ENCODE peak calls at places on chromosome 3, in four cellular contexts. J, H, P and G are unnamed samples.

GRCh38 chr3:127038476-127038875 is 55.6 kb downstream of the PLXNA1 start:
- DNase-seq in H (peak), P (no peak), J (no peak), G (peak)

GRCh38 chr3:28667646-28668376 is 319.2 kb upstream of the AZI2 start:
- DNase-seq in P (peak), H (no peak), J (peak), G (no peak)

GRCh38 chr3:49867871-49868321 is 1.8 kb downstream of the CAMKV start:
- DNase-seq in J (peak), P (no peak), H (no peak), G (no peak)

GRCh38 chr3:171454026-171454425 is 6.2 kb downstream of the TNIK start:
- DNase-seq in P (no peak), H (no peak), J (no peak), G (no peak)

GRCh38 chr3:122969585-122970453 is 57.7 kb downstream of the SEMA5B start:
- DNase-seq in J (no peak), P (peak), H (no peak), G (no peak)

GRCh38 chr3:154139996-154140436 is 18.8 kb downstream of the ARHGEF26 start:
- DNase-seq in P (no peak), H (no peak), J (no peak), G (no peak)

GRCh38 chr3:106860182-106860581 is 517.1 kb upstream of the CCDC54 start:
- DNase-seq in H (no peak), J (no peak), P (no peak), G (no peak)

GRCh38 chr3:27756877-27757276 is 34.8 kb upstream of the EOMES start:
- DNase-seq in J (no peak), H (no peak), P (no peak), G (no peak)

GRCh38 chr3:109178701-109179100 is 42.2 kb downstream of the C3orf85 start:
- DNase-seq in H (no peak), J (no peak), P (no peak), G (no peak)

GRCh38 chr3:39541917-39542329 is 74.4 kb downstream of the MOBP start:
- DNase-seq in P (no peak), H (no peak), J (peak), G (no peak)

GRCh38 chr3:168220609-168221008 is 124.9 kb upstream of the GOLIM4 start:
- DNase-seq in H (no peak), P (no peak), J (no peak), G (no peak)

GRCh38 chr3:32406481-32407408 is 15.1 kb downstream of the CMTM7 start:
- DNase-seq in H (no peak), J (no peak), P (no peak), G (no peak)

GRCh38 chr3:23865595-23866396 is 51.0 kb downstream of the NKIRAS1 start:
- DNase-seq in H (no peak), J (peak), P (peak), G (no peak)

GRCh38 chr3:151227438-151228290 is 24.6 kb upstream of the GPR171 start:
- DNase-seq in P (peak), J (peak), H (no peak), G (no peak)

GRCh38 chr3:191105418-191105817 is 93.6 kb upstream of the OSTN start:
- DNase-seq in J (no peak), H (no peak), P (no peak), G (no peak)

GRCh38 chr3:179971280-179971679 is 65.5 kb downstream of the PEX5L start:
- DNase-seq in P (no peak), J (no peak), H (no peak), G (no peak)

GRCh38 chr3:123383101-123384053 is 65.5 kb downstream of the ADCY5 start:
- DNase-seq in J (peak), P (peak), H (no peak), G (no peak)

GRCh38 chr3:45593708-45594601 is 596 bp upstream of the LIMD1 start:
- DNase-seq in J (peak), H (peak), P (peak), G (no peak)

GRCh38 chr3:131224886-131225550 is 156.6 kb upstream of the NUDT16 start:
- DNase-seq in J (no peak), P (no peak), H (no peak), G (no peak)

GRCh38 chr3:121482651-121483050 is 63.1 kb downstream of the POLQ start:
- DNase-seq in H (no peak), J (no peak), P (no peak), G (no peak)

GRCh38 chr3:44992555-44993470 is 16.8 kb downstream of the EXOSC7 start:
- DNase-seq in P (no peak), H (peak), J (peak), G (no peak)

GRCh38 chr3:152508705-152509104 is 240.0 kb downstream of the MBNL1 start:
- DNase-seq in J (no peak), P (no peak), H (no peak), G (no peak)

GRCh38 chr3:97636465-97636864 is 128.1 kb upstream of the ARL6 start:
- DNase-seq in P (no peak), H (no peak), J (no peak), G (no peak)

GRCh38 chr3:6282920-6283319 is 578.0 kb upstream of the GRM7 start:
- DNase-seq in P (no peak), J (no peak), H (no peak), G (no peak)

GRCh38 chr3:12014613-12015012 is 10.4 kb downstream of the SYN2 start:
- DNase-seq in P (no peak), J (no peak), H (no peak), G (no peak)

GRCh38 chr3:133693821-133694220 is 32.1 kb upstream of the TOPBP1 start:
- DNase-seq in H (no peak), P (no peak), J (no peak), G (no peak)

GRCh38 chr3:27939940-27940339 is 217.8 kb upstream of the EOMES start:
- DNase-seq in H (no peak), J (peak), P (no peak), G (no peak)

GRCh38 chr3:151228291-151229125 is 25.5 kb upstream of the GPR171 start:
- DNase-seq in H (no peak), J (no peak), P (peak), G (no peak)

GRCh38 chr3:170078620-170079281 is 41.0 kb downstream of the GPR160 start:
- DNase-seq in P (no peak), H (no peak), J (peak), G (no peak)

GRCh38 chr3:186200746-186201145 is 91.9 kb upstream of the ETV5 start:
- DNase-seq in H (no peak), J (no peak), P (no peak), G (no peak)

GRCh38 chr3:34511891-34512290 is 713.5 kb downstream of the PDCD6IP start:
- DNase-seq in H (no peak), J (no peak), P (no peak), G (no peak)

GRCh38 chr3:125482406-125482805 is 37.6 kb downstream of the SNX4 start:
- DNase-seq in H (no peak), P (no peak), J (no peak), G (no peak)

GRCh38 chr3:146125946-146126345 is 35.0 kb downstream of the PLOD2 start:
- DNase-seq in P (no peak), H (no peak), J (no peak), G (no peak)

GRCh38 chr3:32706348-32707025 is 21.5 kb downstream of the CNOT10 start:
- DNase-seq in H (no peak), J (no peak), P (no peak), G (no peak)

GRCh38 chr3:69791111-69791510 is 51.8 kb downstream of the MITF start:
- DNase-seq in P (peak), H (no peak), J (no peak), G (no peak)

GRCh38 chr3:162166543-162166942 is 669.9 kb downstream of the OTOL1 start:
- DNase-seq in H (no peak), P (no peak), J (no peak), G (no peak)

GRCh38 chr3:115814006-115814405 is 190.7 kb downstream of the GAP43 start:
- DNase-seq in J (no peak), H (no peak), P (no peak), G (no peak)

GRCh38 chr3:150385296-150386242 is 22.5 kb upstream of the TSC22D2 start:
- DNase-seq in J (no peak), P (no peak), H (no peak), G (no peak)

GRCh38 chr3:131568460-131568859 is 65.7 kb upstream of the MRPL3 start:
- DNase-seq in J (peak), P (no peak), H (no peak), G (no peak)

DNA sequence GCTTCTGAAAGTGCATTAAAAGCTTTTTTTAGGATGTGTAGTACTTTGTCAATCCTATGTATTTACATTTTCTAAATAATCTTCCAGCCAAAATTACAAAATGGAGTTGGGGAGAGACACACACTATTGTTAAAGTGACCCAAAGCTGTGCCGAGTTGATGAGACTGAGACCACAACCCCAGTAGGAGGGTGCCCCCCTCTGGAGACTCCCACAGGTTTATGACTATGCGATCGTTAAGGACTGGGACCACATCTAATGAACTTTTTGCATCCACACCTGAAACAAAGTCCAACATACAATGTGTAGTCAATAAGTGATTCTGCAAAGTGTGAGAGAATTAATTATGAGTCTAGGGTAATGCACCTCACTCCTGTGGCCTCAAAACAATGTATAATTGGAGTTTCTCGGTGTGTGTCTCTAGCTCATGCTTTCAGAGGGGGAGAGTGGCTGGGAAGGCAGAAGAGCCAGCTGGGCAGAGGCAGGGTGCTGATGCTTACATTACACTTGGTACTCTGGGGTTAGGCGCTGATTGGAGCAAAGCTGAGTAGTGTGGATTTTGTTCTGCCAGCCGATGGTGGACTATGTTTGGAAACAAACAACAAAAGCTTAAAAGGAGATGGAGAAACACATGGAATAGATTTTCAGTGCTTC is 102.8 kb downstream of the KCNH8 start:
- DNase-seq in J (peak), H (no peak), P (no peak), G (no peak)
- TF ChIP-seq CTCF in J (peak), H (no peak), P (no peak), G (no peak)

GRCh38 chr3:71509024-71509423 is 74.5 kb downstream of the FOXP1 start:
- DNase-seq in H (no peak), J (no peak), P (no peak), G (no peak)

GRCh38 chr3:71512000-71512399 is 71.5 kb downstream of the FOXP1 start:
- DNase-seq in J (no peak), H (no peak), P (no peak), G (no peak)

GRCh38 chr3:71511037-71511436 is 72.5 kb downstream of the FOXP1 start:
- DNase-seq in J (no peak), P (no peak), H (no peak), G (no peak)

GRCh38 chr3:71511446-71511845 is 72.1 kb downstream of the FOXP1 start:
- DNase-seq in J (no peak), P (no peak), H (no peak), G (no peak)

DNA sequence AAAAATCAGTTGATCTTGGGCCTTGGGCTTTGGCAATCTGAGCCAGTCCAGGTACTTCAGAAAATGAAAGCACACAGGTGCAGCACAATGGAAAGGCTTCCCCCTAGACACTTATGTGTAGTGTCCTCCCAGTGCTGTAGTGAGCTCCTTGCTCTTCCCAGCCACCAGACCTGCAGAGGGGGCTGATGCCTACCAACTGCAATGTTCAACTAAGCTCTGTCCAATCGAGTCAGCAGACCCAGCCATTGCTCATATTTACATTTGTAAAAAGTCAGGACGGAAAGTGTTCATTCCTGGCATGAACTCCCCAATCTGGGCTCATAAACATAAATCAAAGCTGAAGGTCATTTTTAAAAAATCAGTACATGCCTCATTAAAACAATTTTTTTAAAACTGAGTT is 73.0 kb downstream of the FOXP1 start:
- DNase-seq in P (no peak), H (no peak), J (no peak), G (no peak)
- TF ChIP-seq CTCF in P (no peak), H (peak), J (no peak), G (peak)

DNA sequence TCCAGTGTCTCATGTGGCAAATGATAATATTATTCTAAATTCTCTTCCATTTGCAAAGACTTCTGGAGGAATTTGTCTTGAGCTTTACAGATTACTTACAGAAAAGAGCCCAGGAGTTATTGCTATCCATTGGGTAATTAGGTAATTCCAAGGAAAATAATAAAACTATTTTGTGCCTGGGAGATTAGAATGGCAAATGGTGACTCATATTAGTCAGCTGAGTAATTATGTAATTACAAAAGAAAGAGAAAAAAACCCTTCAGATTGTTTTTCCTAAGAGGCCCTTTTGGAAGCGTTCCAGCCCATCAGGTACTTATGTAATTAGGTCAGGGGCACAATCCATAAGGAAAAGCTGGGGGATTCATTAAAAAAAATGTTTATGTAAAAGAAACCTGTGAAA is 381.0 kb upstream of the RARB start:
- DNase-seq in P (no peak), H (no peak), J (no peak), G (no peak)
- TF ChIP-seq CTCF in P (no peak), H (no peak), J (no peak), G (no peak)

DNA sequence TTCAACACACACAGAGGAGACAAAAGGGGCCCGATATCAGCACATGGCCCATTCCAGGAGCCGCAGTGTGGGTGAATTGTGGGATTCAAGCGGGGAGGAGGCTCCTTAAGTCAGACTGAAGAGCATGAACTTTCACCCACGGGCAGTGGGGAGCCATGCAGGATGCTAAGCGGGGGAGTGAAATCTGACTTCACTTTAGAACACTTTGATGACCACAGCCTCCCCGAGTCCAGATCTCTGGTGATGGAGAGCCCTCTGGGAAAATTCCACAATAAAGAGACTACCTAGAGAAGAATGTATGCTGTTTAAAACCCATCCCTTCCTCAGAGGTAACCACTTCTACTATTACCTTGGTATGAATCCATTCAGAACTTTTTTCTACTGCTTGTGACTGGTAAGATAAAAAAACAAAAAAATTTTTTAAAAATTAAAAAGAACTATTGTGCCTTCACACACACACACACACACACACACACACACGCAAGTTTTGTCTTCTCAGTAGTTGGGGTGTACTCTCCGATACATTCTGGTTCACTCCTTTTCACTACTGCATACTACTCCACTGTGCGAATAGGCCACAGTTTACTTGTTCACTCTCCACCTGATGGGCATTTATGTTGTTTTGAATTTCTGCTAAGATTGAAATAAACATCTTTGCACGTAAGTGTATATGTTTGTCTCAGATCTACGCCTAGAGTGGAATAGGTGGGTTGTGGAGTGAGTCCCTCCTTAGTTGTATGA is 2.0 kb upstream of the H1-8 start:
- DNase-seq in H (no peak), J (no peak), P (no peak), G (no peak)
- TF ChIP-seq CTCF in H (no peak), J (no peak), P (no peak), G (no peak)

DNA sequence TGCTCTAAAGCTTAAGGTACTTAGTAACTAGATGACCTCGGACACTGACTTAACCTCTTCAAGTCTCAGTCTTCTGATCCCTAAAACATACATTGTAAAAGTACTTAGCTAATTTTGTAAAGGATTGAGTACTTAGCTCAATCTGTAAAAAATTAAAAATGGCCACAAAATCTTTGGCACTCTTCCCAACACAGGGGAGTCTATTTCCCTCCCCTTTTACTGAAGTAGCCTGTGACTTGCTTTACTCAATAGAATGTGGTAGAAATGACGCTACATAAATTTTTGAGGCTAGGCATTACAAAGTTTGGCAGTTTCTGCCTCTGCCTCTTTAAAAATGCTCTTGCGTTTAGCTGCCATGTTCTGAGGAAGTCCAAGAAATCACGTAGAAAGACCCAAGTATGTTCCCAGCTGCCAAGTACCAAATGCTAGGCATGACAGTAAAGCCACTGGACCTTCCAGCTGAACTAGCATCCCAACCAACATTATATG is 80.2 kb downstream of the CBLB start:
- DNase-seq in J (no peak), P (no peak), H (no peak), G (no peak)
- TF ChIP-seq CTCF in J (no peak), P (no peak), H (no peak), G (no peak)

DNA sequence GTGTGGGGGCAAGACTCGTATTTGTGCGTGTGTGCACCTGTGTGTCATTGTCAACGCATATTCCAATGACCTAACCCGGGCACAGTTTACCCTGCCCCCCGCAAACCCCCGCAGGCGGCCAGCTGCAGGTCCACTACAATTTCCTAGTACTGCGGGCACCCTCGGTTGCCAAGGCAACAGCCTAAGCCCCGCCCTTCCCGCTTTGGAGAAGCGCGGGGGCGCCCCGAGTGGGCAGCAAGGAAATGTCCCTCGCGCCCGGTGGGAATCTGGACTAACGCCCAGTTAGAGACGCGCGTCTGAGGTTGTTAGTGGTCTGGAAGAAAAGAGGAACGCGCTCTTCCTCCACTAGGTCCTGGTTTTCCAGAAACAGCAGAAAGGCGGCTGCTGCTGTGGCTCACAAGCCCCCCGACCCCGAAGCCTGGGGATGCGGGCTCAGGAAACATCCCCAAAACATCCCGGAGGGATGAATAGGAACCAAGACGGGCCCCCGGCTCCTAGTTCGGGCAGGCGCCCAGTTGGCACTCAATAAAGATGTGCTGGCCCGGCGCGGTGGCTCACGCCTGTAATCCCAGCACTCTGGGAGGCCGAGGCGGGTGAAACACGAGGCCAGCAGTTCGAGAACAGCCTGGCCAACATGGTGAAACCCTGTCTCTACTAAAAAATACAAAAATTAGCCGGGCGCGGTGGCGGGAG is 1.1 kb downstream of the ABHD14A start:
- DNase-seq in P (peak), J (peak), H (no peak), G (no peak)
- TF ChIP-seq CTCF in P (no peak), J (peak), H (no peak), G (peak)

DNA sequence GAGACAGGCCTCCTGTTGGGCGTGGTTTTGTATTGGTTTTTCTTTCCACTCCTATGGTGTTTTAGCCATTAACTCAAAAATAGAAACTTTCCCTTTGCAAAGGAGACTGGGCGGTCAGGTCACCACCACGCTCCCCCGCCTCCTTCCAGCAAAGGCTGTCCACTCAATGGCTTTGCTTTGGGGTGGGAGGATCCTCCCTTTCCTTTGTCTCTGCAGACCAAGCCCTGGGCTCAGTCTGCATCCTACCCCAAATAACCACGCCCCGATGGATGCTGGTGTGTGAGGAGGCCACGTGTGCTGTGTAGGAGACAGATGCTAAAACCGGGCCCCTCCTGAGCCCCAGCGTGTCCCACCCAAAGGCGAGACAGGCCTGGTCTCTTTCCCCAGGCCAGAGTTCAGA is 68.5 kb downstream of the GRIP2 start:
- DNase-seq in J (no peak), P (no peak), H (no peak), G (peak)
- TF ChIP-seq CTCF in J (no peak), P (no peak), H (no peak), G (no peak)